ENCODE peak calls at places on chromosomes 13 and 19, in nine cellular contexts. One of them, this sample, is unnamed.

GRCh38 chr19:43545276-43545675 is 12.3 kb downstream of the ZNF575 start:
- DNase-seq in body of pancreas: no peak
- DNase-seq in heart left ventricle: no peak
- DNase-seq in GM12878: no peak
- DNase-seq in breast epithelium: no peak
- DNase-seq in right lobe of liver: no peak
- DNase-seq in K562: no peak
- DNase-seq in transverse colon: no peak
- DNase-seq in uterus: no peak
- DNase-seq in this sample: no peak

GRCh38 chr13:111502957-111503356 is 182.5 kb downstream of the TEX29 start:
- DNase-seq in body of pancreas: no peak
- DNase-seq in heart left ventricle: no peak
- DNase-seq in GM12878: no peak
- DNase-seq in breast epithelium: peak
- DNase-seq in right lobe of liver: no peak
- DNase-seq in K562: no peak
- DNase-seq in transverse colon: no peak
- DNase-seq in uterus: no peak
- DNase-seq in this sample: no peak

GRCh38 chr13:98014766-98015165 is 61.3 kb downstream of the IPO5 start:
- DNase-seq in body of pancreas: no peak
- DNase-seq in heart left ventricle: no peak
- DNase-seq in GM12878: no peak
- DNase-seq in breast epithelium: no peak
- DNase-seq in right lobe of liver: no peak
- DNase-seq in K562: no peak
- DNase-seq in transverse colon: no peak
- DNase-seq in uterus: no peak
- DNase-seq in this sample: no peak

GRCh38 chr13:98549006-98549727 is 27.7 kb downstream of the STK24 start:
- DNase-seq in body of pancreas: no peak
- DNase-seq in heart left ventricle: no peak
- DNase-seq in GM12878: no peak
- DNase-seq in breast epithelium: no peak
- DNase-seq in right lobe of liver: no peak
- DNase-seq in K562: no peak
- DNase-seq in transverse colon: no peak
- DNase-seq in uterus: no peak
- DNase-seq in this sample: no peak

GRCh38 chr19:47210689-47211316 is 20.2 kb downstream of the BBC3 start:
- DNase-seq in body of pancreas: peak
- DNase-seq in heart left ventricle: peak
- DNase-seq in GM12878: no peak
- DNase-seq in breast epithelium: peak
- DNase-seq in right lobe of liver: no peak
- DNase-seq in K562: peak
- DNase-seq in transverse colon: peak
- DNase-seq in uterus: peak
- DNase-seq in this sample: peak

GRCh38 chr19:58356236-58356970 is 3.1 kb upstream of the A1BG start:
- DNase-seq in body of pancreas: no peak
- DNase-seq in heart left ventricle: no peak
- DNase-seq in GM12878: no peak
- DNase-seq in breast epithelium: no peak
- DNase-seq in right lobe of liver: no peak
- DNase-seq in K562: no peak
- DNase-seq in transverse colon: no peak
- DNase-seq in uterus: no peak
- DNase-seq in this sample: no peak

GRCh38 chr13:67075239-67075638 is 154.9 kb downstream of the PCDH9 start:
- DNase-seq in body of pancreas: no peak
- DNase-seq in heart left ventricle: no peak
- DNase-seq in GM12878: no peak
- DNase-seq in breast epithelium: no peak
- DNase-seq in right lobe of liver: no peak
- DNase-seq in K562: no peak
- DNase-seq in transverse colon: no peak
- DNase-seq in uterus: no peak
- DNase-seq in this sample: no peak

GRCh38 chr13:26019881-26020535 is 31.8 kb downstream of the SHISA2 start:
- DNase-seq in body of pancreas: no peak
- DNase-seq in heart left ventricle: no peak
- DNase-seq in GM12878: no peak
- DNase-seq in breast epithelium: no peak
- DNase-seq in right lobe of liver: no peak
- DNase-seq in K562: no peak
- DNase-seq in transverse colon: no peak
- DNase-seq in uterus: no peak
- DNase-seq in this sample: no peak

GRCh38 chr19:18649371-18650047 is 12.7 kb downstream of the KLHL26 start:
- DNase-seq in body of pancreas: no peak
- DNase-seq in heart left ventricle: peak
- DNase-seq in GM12878: no peak
- DNase-seq in breast epithelium: no peak
- DNase-seq in right lobe of liver: no peak
- DNase-seq in K562: no peak
- DNase-seq in transverse colon: peak
- DNase-seq in uterus: peak
- DNase-seq in this sample: no peak

DNA sequence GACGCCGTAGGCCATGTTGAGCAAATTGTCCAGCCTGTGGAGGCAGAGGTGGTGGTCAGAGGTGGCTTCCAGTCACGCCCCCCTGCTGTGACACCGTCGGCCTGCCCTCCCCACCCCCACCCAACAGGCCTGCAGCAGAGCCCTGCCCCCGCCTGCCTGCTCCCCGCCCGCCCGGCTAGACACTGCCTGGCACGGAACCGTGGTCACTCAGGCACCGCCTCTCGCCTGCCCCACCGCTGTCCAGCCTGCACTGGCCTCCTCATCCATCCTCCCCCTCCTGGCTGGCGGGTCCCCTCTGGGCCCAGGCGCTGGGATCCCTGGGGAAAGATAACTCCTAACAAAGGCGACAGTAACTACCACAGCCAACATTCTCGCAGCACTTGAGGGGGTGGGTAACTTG is 21.7 kb downstream of the PRKCSH start:
- DNase-seq in body of pancreas: no peak
- DNase-seq in heart left ventricle: no peak
- DNase-seq in GM12878: no peak
- DNase-seq in breast epithelium: no peak
- DNase-seq in right lobe of liver: no peak
- DNase-seq in K562: no peak
- DNase-seq in transverse colon: no peak
- DNase-seq in uterus: no peak
- DNase-seq in this sample: no peak
- TF ChIP-seq CTCF in body of pancreas: no peak
- TF ChIP-seq CTCF in heart left ventricle: no peak
- TF ChIP-seq CTCF in GM12878: no peak
- TF ChIP-seq CTCF in breast epithelium: no peak
- TF ChIP-seq CTCF in right lobe of liver: no peak
- TF ChIP-seq CTCF in K562: no peak
- TF ChIP-seq CTCF in transverse colon: no peak
- TF ChIP-seq CTCF in uterus: no peak
- TF ChIP-seq CTCF in this sample: no peak

GRCh38 chr13:49494645-49495044 is 1.1 kb upstream of the PHF11 start:
- DNase-seq in body of pancreas: no peak
- DNase-seq in heart left ventricle: no peak
- DNase-seq in GM12878: no peak
- DNase-seq in breast epithelium: no peak
- DNase-seq in right lobe of liver: no peak
- DNase-seq in K562: no peak
- DNase-seq in transverse colon: no peak
- DNase-seq in uterus: no peak
- DNase-seq in this sample: no peak

GRCh38 chr13:49497272-49497671 is 1.5 kb downstream of the PHF11 start:
- DNase-seq in body of pancreas: no peak
- DNase-seq in heart left ventricle: no peak
- DNase-seq in GM12878: no peak
- DNase-seq in breast epithelium: no peak
- DNase-seq in right lobe of liver: no peak
- DNase-seq in K562: no peak
- DNase-seq in transverse colon: no peak
- DNase-seq in uterus: no peak
- DNase-seq in this sample: no peak

GRCh38 chr13:49499889-49500660 is 4.3 kb downstream of the PHF11 start:
- DNase-seq in body of pancreas: no peak
- DNase-seq in heart left ventricle: no peak
- DNase-seq in GM12878: no peak
- DNase-seq in breast epithelium: no peak
- DNase-seq in right lobe of liver: no peak
- DNase-seq in K562: no peak
- DNase-seq in transverse colon: no peak
- DNase-seq in uterus: no peak
- DNase-seq in this sample: no peak

GRCh38 chr13:49498211-49498610 is 2.5 kb downstream of the PHF11 start:
- DNase-seq in body of pancreas: no peak
- DNase-seq in heart left ventricle: no peak
- DNase-seq in GM12878: no peak
- DNase-seq in breast epithelium: no peak
- DNase-seq in right lobe of liver: no peak
- DNase-seq in K562: no peak
- DNase-seq in transverse colon: no peak
- DNase-seq in uterus: no peak
- DNase-seq in this sample: no peak

DNA sequence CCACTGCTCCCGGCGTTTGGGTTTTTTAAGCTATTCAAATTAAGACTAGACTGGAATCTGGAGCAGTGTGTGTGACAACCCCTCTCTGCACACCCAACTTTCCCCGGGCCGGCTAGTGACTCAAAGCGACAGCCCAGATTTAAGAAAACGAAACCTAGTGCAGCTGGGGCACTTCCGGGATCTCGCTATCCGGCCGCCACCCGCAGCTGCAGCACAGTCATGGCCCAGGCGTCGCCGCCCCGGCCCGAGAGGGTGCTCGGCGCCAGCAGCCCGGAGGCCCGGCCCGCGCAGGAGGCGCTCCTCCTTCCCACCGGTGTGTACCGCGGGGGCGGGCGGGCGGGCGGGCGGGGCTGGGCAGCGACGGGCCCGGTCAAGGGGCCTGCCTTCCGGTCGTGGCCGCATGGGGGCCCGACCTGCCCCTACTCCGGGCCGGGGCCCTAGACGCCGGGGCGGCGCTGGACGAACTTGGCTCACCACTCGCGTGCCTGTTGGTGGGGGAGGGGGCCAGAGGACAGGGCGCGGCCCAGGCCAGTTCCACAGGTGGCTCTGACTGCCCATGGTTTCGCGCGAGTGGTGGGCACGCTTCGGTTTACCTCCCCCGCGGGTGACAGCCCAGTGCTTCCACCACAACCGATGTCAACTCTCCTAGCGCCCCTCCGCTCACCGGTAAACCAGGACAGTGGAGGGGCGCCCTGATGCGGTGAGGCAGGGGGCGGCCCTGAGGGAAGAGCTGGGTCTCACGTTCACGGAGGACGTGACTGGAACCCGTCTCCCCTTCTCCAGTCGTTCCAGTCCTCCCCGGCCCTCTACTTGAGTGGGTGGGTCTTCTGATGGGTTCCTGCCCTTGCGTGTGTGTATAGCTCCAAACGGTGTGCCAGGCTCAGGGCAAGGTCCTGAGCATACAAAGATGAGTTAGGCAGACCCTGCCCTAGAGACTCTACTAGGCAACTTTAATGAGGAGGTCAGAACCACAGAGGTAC is at the start of gene PHF11:
- DNase-seq in body of pancreas: peak
- DNase-seq in heart left ventricle: peak
- DNase-seq in GM12878: peak
- DNase-seq in breast epithelium: peak
- DNase-seq in right lobe of liver: peak
- DNase-seq in K562: peak
- DNase-seq in transverse colon: peak
- DNase-seq in uterus: peak
- DNase-seq in this sample: peak
- TF ChIP-seq POLR2A in body of pancreas: peak
- TF ChIP-seq POLR2A in heart left ventricle: peak
- TF ChIP-seq POLR2A in GM12878: peak
- TF ChIP-seq POLR2A in breast epithelium: no peak
- TF ChIP-seq POLR2A in right lobe of liver: peak
- TF ChIP-seq POLR2A in K562: peak
- TF ChIP-seq POLR2A in transverse colon: peak
- TF ChIP-seq POLR2A in uterus: no peak
- TF ChIP-seq POLR2A in this sample: peak

DNA sequence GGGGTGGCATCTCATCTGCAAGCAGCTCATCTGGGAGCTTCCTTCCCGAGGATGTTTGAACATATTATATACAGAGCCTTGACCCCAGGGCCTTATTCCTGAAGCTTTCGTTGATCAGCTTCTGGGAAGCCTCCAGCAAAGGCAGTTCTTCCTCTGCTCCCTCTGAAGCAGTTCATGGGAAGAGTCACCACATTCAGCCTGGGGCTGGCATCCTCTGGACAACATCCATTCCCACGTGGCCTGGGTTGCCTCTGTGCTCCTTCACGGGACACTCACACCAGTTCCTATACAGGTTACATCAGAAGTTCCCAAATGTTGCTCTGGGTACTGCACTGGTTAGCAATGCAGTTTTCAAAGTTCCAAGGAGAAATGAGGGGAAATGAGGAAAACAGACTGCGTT is 29.6 kb downstream of the COL4A2 start:
- DNase-seq in body of pancreas: no peak
- DNase-seq in heart left ventricle: no peak
- DNase-seq in GM12878: no peak
- DNase-seq in breast epithelium: no peak
- DNase-seq in right lobe of liver: no peak
- DNase-seq in K562: no peak
- DNase-seq in transverse colon: no peak
- DNase-seq in uterus: no peak
- DNase-seq in this sample: no peak
- H3K27ac ChIP-seq in body of pancreas: no peak
- H3K27ac ChIP-seq in heart left ventricle: peak
- H3K27ac ChIP-seq in GM12878: no peak
- H3K27ac ChIP-seq in breast epithelium: peak
- H3K27ac ChIP-seq in right lobe of liver: no peak
- H3K27ac ChIP-seq in K562: no peak
- H3K27ac ChIP-seq in transverse colon: peak
- H3K27ac ChIP-seq in uterus: peak
- H3K27ac ChIP-seq in this sample: peak

GRCh38 chr13:80312012-80312704 is 28.8 kb downstream of the SPRY2 start:
- DNase-seq in body of pancreas: no peak
- DNase-seq in heart left ventricle: no peak
- DNase-seq in GM12878: no peak
- DNase-seq in breast epithelium: no peak
- DNase-seq in right lobe of liver: no peak
- DNase-seq in K562: no peak
- DNase-seq in transverse colon: no peak
- DNase-seq in uterus: no peak
- DNase-seq in this sample: no peak
- TF ChIP-seq CTCF in body of pancreas: no peak
- TF ChIP-seq CTCF in heart left ventricle: no peak
- TF ChIP-seq CTCF in GM12878: no peak
- TF ChIP-seq CTCF in breast epithelium: no peak
- TF ChIP-seq CTCF in right lobe of liver: no peak
- TF ChIP-seq CTCF in K562: no peak
- TF ChIP-seq CTCF in transverse colon: no peak
- TF ChIP-seq CTCF in uterus: no peak
- TF ChIP-seq CTCF in this sample: no peak

This sample was measured in prostate gland.